ENCODE peak calls at places on chromosomes 5 and 9, in ten cellular contexts. T is neural crest cell, K is ACHN, M is foreskin keratinocyte, F is NCI-H1105 treated with DMSO at 0.1 percent for 48 hours, S is body of pancreas, A is fibroblast of mammary gland, Y is hypothalamus, W is AG10803, O is AG08395. L is an unnamed sample.

GRCh38 chr5:5667136-5667554 is 244.7 kb downstream of the ICE1 start:
- DNase-seq in T (no peak), K (no peak), M (no peak), F (no peak), S (no peak), A (no peak), Y (no peak), W (no peak), O (no peak), L (no peak)

GRCh38 chr9:128091144-128091543 is 23.1 kb downstream of the SLC25A25 start:
- DNase-seq in T (peak; percentile 39), K (no peak), M (no peak), F (no peak), S (no peak), A (peak; percentile 92), Y (peak; percentile 81), W (peak; percentile 94), O (peak; percentile 98), L (peak; percentile 95)

GRCh38 chr9:72524820-72525539 is 3.6 kb downstream of the TMC1 start:
- DNase-seq in T (no peak), K (peak; percentile 90), M (peak; percentile 99), F (no peak), S (peak; percentile 60), A (peak; percentile 98), Y (no peak), W (peak; percentile 95), O (peak; percentile 88), L (peak; percentile 88)

GRCh38 chr5:56900858-56901578 is 8.4 kb upstream of the SETD9 start:
- DNase-seq in T (peak; percentile 39), K (peak; percentile 48), M (no peak), F (peak; percentile 42), S (peak; percentile 27), A (peak; percentile 53), Y (no peak), W (peak; percentile 40), O (peak; percentile 51), L (peak; percentile 13)

GRCh38 chr5:141846031-141846430 is 32.2 kb downstream of the PCDH1 start:
- DNase-seq in T (peak; percentile 58), K (no peak), M (no peak), F (peak; percentile 70), S (no peak), A (peak; percentile 49), Y (peak; percentile 77), W (peak; percentile 75), O (no peak), L (no peak)

GRCh38 chr5:134223406-134224251 is 2.2 kb downstream of the PPP2CA start:
- DNase-seq in T (no peak), K (no peak), M (no peak), F (no peak), S (no peak), A (peak; percentile 63), Y (no peak), W (no peak), O (no peak), L (no peak)

GRCh38 chr5:179805529-179806249 is 977 bp downstream of the MGAT4B start:
- DNase-seq in T (peak; percentile 41), K (no peak), M (no peak), F (no peak), S (peak; percentile 46), A (no peak), Y (peak; percentile 44), W (peak; percentile 43), O (peak; percentile 68), L (peak; percentile 54)

GRCh38 chr9:131279196-131279926 is 3.1 kb upstream of the FAM78A start:
- DNase-seq in T (no peak), K (no peak), M (no peak), F (no peak), S (no peak), A (no peak), Y (no peak), W (no peak), O (no peak), L (no peak)

GRCh38 chr5:82296929-82297328 is 18.8 kb upstream of the RPS23 start:
- DNase-seq in T (no peak), K (no peak), M (no peak), F (no peak), S (no peak), A (no peak), Y (no peak), W (no peak), O (no peak), L (no peak)

GRCh38 chr5:129973716-129974426 is 69.6 kb downstream of the CHSY3 start:
- DNase-seq in T (no peak), K (peak; percentile 7), M (no peak), F (no peak), S (no peak), A (peak; percentile 36), Y (no peak), W (peak; percentile 50), O (peak; percentile 47), L (peak; percentile 68)

GRCh38 chr5:162496080-162496808 is 428.7 kb downstream of the GABRG2 start:
- DNase-seq in T (no peak), K (no peak), M (no peak), F (no peak), S (no peak), A (peak; percentile 12), Y (no peak), W (peak; percentile 1), O (no peak), L (no peak)

GRCh38 chr5:123176938-123177275 is 87.9 kb downstream of the PRDM6 start:
- DNase-seq in T (no peak), K (no peak), M (no peak), F (no peak), S (no peak), A (no peak), Y (no peak), W (peak; percentile 39), O (no peak), L (no peak)

GRCh38 chr9:81150016-81150625 is 539.2 kb downstream of the TLE1 start:
- DNase-seq in T (no peak), K (no peak), M (no peak), F (peak; percentile 93), S (no peak), A (no peak), Y (no peak), W (no peak), O (no peak), L (no peak)

L was measured in fibroblast of gingiva.